ENCODE peak calls at places on chromosomes 11 and 22, in ten cellular contexts. D is heart left ventricle, R is dorsolateral prefrontal cortex, V is colonic mucosa, I is RWPE2, P is SK-N-SH, S is fibroblast of lung, Z is testis, T is caudate nucleus, W is esophagus squamous epithelium. L is an unnamed sample.

GRCh38 chr11:47236482-47236881 is 12.1 kb downstream of the ACP2 start:
- DNase-seq in D (no peak), R (no peak), V (no peak), I (no peak), P (peak; percentile 3), S (peak; percentile 38), Z (no peak), T (no peak), W (no peak), L (no peak)

GRCh38 chr11:134331565-134332188 is at the start of gene GLB1L2:
- DNase-seq in D (peak; percentile 58), R (peak; percentile 74), V (peak; percentile 88), I (no peak), P (peak; percentile 99), S (peak; percentile 25), Z (peak; percentile 82), T (no peak), W (no peak), L (peak; percentile 27)

GRCh38 chr11:69433741-69434140 is 47.7 kb upstream of the LINC01488 start:
- DNase-seq in D (no peak), R (no peak), V (no peak), I (no peak), P (no peak), S (no peak), Z (no peak), T (no peak), W (no peak), L (no peak)

GRCh38 chr22:32389685-32390084 is 22.4 kb downstream of the RTCB start:
- DNase-seq in D (no peak), R (no peak), V (no peak), I (no peak), P (peak; percentile 24), S (peak; percentile 16), Z (peak; percentile 33), T (no peak), W (no peak), L (no peak)

GRCh38 chr11:80393210-80393609 is 952.4 kb upstream of the TENM4 start:
- DNase-seq in D (no peak), R (no peak), V (no peak), I (no peak), P (no peak), S (no peak), Z (no peak), T (no peak), W (no peak), L (no peak)

GRCh38 chr11:2788751-2789140 is 89.0 kb upstream of the KCNQ1OT1 start:
- DNase-seq in D (no peak), R (peak; percentile 17), V (peak; percentile 18), I (no peak), P (no peak), S (no peak), Z (no peak), T (no peak), W (no peak), L (no peak)

GRCh38 chr11:79440451-79441158 is at the start of gene TENM4:
- DNase-seq in D (peak; percentile 48), R (peak; percentile 82), V (peak; percentile 35), I (peak; percentile 69), P (peak; percentile 86), S (peak; percentile 96), Z (peak; percentile 80), T (no peak), W (no peak), L (no peak)

GRCh38 chr11:72627594-72628281 is 46.5 kb downstream of the PDE2A start:
- DNase-seq in D (no peak), R (peak; percentile 62), V (no peak), I (no peak), P (no peak), S (no peak), Z (no peak), T (no peak), W (no peak), L (no peak)

GRCh38 chr11:14114269-14114668 is 151.7 kb downstream of the SPON1 start:
- DNase-seq in D (peak; percentile 12), R (no peak), V (no peak), I (no peak), P (no peak), S (no peak), Z (no peak), T (no peak), W (no peak), L (no peak)

GRCh38 chr11:14107071-14107470 is 144.5 kb downstream of the SPON1 start:
- DNase-seq in D (no peak), R (no peak), V (no peak), I (no peak), P (no peak), S (no peak), Z (no peak), T (no peak), W (no peak), L (no peak)

GRCh38 chr11:14109742-14110141 is 147.2 kb downstream of the SPON1 start:
- DNase-seq in D (no peak), R (no peak), V (no peak), I (no peak), P (no peak), S (no peak), Z (no peak), T (no peak), W (no peak), L (no peak)

GRCh38 chr11:14112721-14113120 is 150.2 kb downstream of the SPON1 start:
- DNase-seq in D (no peak), R (no peak), V (no peak), I (no peak), P (no peak), S (no peak), Z (no peak), T (no peak), W (no peak), L (no peak)

DNA sequence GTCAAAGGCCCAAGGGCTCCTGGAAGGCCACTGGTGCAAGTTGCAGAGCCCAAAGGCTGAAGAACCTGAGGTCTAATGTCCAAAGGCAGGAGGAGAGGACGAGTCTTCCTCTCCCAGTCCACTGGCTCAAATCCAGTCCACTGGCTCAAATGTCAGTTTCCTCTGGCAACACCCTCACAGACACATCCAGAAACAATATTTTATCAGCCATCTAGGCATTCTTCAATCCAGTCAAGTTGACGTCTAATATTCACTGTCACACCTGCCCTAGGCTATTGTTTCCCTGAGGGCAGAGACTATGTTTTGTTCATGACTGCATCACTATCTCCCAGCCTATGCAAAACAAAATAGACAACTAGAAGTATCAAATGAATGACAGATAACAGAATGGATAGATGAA is 148.1 kb downstream of the SPON1 start:
- DNase-seq in D (no peak), R (no peak), V (no peak), I (no peak), P (no peak), S (no peak), Z (no peak), T (no peak), W (no peak), L (no peak)
- H3K27ac ChIP-seq in D (no peak overlapping the region), R (no peak overlapping the region), V (no peak overlapping the region), I (no peak overlapping the region), P (no peak overlapping the region), S (no peak overlapping the region), Z (no peak overlapping the region), T (no peak overlapping the region), W (no peak overlapping the region), L (no peak overlapping the region)

GRCh38 chr11:86158716-86159669 is 85.6 kb upstream of the EED start:
- DNase-seq in D (no peak), R (no peak), V (no peak), I (no peak), P (no peak), S (no peak), Z (no peak), T (no peak), W (no peak), L (no peak)

GRCh38 chr11:86160546-86161149 is 83.9 kb upstream of the EED start:
- DNase-seq in D (no peak), R (no peak), V (no peak), I (peak; percentile 70), P (no peak), S (no peak), Z (no peak), T (no peak), W (no peak), L (no peak)

GRCh38 chr11:86162257-86162656 is 82.3 kb upstream of the EED start:
- DNase-seq in D (no peak), R (no peak), V (no peak), I (no peak), P (no peak), S (peak; percentile 83), Z (peak; percentile 23), T (no peak), W (no peak), L (peak; percentile 77)

GRCh38 chr11:86164106-86164505 is 80.4 kb upstream of the EED start:
- DNase-seq in D (no peak), R (no peak), V (no peak), I (no peak), P (no peak), S (no peak), Z (no peak), T (no peak), W (no peak), L (no peak)

DNA sequence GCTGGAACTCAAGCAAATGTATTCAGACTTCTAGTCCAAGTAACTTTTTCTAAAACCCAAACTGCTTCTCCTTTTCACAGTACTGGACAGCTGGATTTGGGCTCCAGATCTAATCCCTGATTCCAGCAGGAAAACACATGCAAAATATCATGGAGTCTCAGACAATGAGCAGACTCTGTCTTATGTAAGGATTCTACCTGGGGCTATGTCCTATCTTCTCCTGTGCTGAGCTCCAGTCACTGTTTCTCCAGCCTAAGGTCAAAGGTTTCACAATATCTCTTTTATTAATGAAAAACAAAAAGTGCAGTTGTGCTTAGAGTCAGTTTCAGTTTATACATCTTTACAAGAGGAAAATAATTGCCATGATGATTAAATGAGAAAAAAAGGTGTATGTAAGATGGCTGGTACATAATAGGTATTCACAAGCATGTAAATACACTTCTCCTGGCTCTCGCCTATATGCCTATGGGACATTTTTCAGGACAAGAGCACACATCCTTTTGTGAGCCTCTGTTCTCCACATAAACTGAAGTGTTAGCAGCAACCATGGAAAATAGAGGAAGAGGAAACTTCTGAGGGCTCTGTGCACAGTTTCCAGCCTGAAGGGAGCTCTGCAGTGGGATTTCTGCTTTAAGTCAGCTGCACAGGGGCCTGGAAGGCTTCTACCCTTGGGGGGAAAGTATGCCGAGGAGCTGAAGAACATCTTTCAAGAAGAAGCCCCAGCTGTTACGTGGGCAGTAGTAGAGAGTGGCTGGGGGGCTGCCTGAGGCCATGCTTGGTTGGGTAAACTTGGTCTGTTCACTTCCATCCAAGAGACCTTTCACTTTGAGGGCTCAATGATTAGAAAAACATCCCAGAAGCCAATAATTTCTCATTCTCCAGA is 82.9 kb upstream of the EED start:
- DNase-seq in D (no peak), R (no peak), V (no peak), I (no peak), P (no peak), S (no peak), Z (no peak), T (no peak), W (no peak), L (no peak)
- H3K27ac ChIP-seq in D (peak overlapping the region; percentile 9), R (peak overlapping the region; percentile 43), V (peak overlapping the region; percentile 28), I (peak overlapping the region; percentile 80), P (peak overlapping the region; percentile 66), S (peak overlapping the region; percentile 48), Z (no peak overlapping the region), T (no peak overlapping the region), W (peak overlapping the region; percentile 35), L (peak overlapping the region; percentile 60)

DNA sequence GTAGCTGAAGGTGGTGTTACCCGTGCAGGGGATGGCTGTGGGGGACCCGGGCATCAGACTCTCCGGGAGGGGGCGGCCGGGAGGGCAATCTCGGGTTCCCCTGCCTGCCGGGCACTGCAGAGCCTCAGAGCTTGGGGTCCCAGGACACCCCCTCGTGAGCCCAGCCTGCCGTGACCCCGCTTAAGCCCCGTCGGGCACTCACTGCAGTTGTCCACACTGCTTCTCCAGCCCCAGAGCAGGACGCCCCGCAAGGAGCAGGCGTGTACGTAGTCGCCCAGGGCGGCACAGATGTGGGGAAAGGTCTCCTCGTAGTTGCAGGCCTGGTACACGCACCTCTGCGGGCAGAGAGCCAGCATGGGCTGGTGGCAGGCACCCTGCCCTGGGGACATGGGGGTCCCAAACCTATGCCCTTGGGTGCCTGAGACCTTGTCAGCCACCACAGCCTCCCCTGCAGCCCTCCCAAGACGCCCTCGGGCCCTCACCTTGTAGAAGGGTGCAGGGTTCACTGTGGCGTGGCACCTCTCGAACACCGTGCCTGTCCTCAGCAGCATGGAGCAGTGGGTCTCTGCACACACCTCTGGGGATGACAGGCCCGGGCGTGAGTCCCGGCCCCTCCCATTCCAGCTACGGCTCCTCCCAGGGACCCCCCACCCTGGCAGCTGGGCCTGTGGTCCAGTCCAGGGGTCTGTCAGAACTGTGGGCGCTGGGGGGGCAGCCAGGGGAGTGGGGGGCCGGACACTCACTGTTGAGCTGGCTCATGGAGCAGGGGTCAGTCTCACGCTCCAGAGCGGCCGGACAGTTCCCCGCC is 8.8 kb downstream of the MUC6 start:
- DNase-seq in D (no peak), R (no peak), V (no peak), I (no peak), P (no peak), S (no peak), Z (no peak), T (no peak), W (no peak), L (no peak)
- H3K27ac ChIP-seq in D (no peak overlapping the region), R (no peak overlapping the region), V (no peak overlapping the region), I (no peak overlapping the region), P (no peak overlapping the region), S (no peak overlapping the region), Z (no peak overlapping the region), T (no peak overlapping the region), W (no peak overlapping the region), L (no peak overlapping the region)

GRCh38 chr11:31809543-31809856 is 1.6 kb downstream of the PAX6 start:
- DNase-seq in D (no peak), R (no peak), V (no peak), I (no peak), P (no peak), S (no peak), Z (no peak), T (no peak), W (no peak), L (no peak)
- H3K27ac ChIP-seq in D (no peak overlapping the region), R (no peak overlapping the region), V (no peak overlapping the region), I (no peak overlapping the region), P (no peak overlapping the region), S (no peak overlapping the region), Z (no peak overlapping the region), T (peak overlapping the region; percentile 27), W (no peak overlapping the region), L (no peak overlapping the region)

L was measured in HL-60.